ENCODE peak calls at places on chromosomes 5 and 9, in ten cellular contexts. One of them, this sample, is unnamed.

GRCh38 chr5:139422307-139422893 is 16.9 kb downstream of the DNAJC18 start:
- DNase-seq in NCI-H1092 treated with DMSO at 0.1 percent for 48 hours: peak; percentile 62
- DNase-seq in adrenal gland: peak; percentile 64
- DNase-seq in iPS-NIHi11: peak; percentile 79
- DNase-seq in NCI-H1105 treated with DMSO at 0.1 percent for 48 hours: peak; percentile 50
- DNase-seq in GM12878: no peak
- DNase-seq in AG09319: peak; percentile 49
- DNase-seq in astrocyte of the spinal cord: peak; percentile 78
- DNase-seq in frontal cortex: peak; percentile 70
- DNase-seq in heart right ventricle: peak; percentile 61
- DNase-seq in this sample: no peak

GRCh38 chr5:144857454-144857853 is 686.8 kb downstream of the KCTD16 start:
- DNase-seq in NCI-H1092 treated with DMSO at 0.1 percent for 48 hours: no peak
- DNase-seq in adrenal gland: no peak
- DNase-seq in iPS-NIHi11: no peak
- DNase-seq in NCI-H1105 treated with DMSO at 0.1 percent for 48 hours: no peak
- DNase-seq in GM12878: no peak
- DNase-seq in AG09319: no peak
- DNase-seq in astrocyte of the spinal cord: no peak
- DNase-seq in frontal cortex: no peak
- DNase-seq in heart right ventricle: no peak
- DNase-seq in this sample: no peak

GRCh38 chr5:168404366-168404765 is 81.9 kb upstream of the RARS1 start:
- DNase-seq in NCI-H1092 treated with DMSO at 0.1 percent for 48 hours: no peak
- DNase-seq in adrenal gland: no peak
- DNase-seq in iPS-NIHi11: no peak
- DNase-seq in NCI-H1105 treated with DMSO at 0.1 percent for 48 hours: no peak
- DNase-seq in GM12878: no peak
- DNase-seq in AG09319: peak; percentile 22
- DNase-seq in astrocyte of the spinal cord: peak; percentile 94
- DNase-seq in frontal cortex: peak; percentile 29
- DNase-seq in heart right ventricle: no peak
- DNase-seq in this sample: no peak

GRCh38 chr9:88400021-88400420 is 11.8 kb downstream of the SPIN1 start:
- DNase-seq in NCI-H1092 treated with DMSO at 0.1 percent for 48 hours: no peak
- DNase-seq in adrenal gland: no peak
- DNase-seq in iPS-NIHi11: no peak
- DNase-seq in NCI-H1105 treated with DMSO at 0.1 percent for 48 hours: no peak
- DNase-seq in GM12878: no peak
- DNase-seq in AG09319: no peak
- DNase-seq in astrocyte of the spinal cord: peak; percentile 80
- DNase-seq in frontal cortex: no peak
- DNase-seq in heart right ventricle: no peak
- DNase-seq in this sample: no peak

GRCh38 chr5:166952055-166952454 is 1339.4 kb upstream of the WWC1 start:
- DNase-seq in NCI-H1092 treated with DMSO at 0.1 percent for 48 hours: no peak
- DNase-seq in adrenal gland: no peak
- DNase-seq in iPS-NIHi11: no peak
- DNase-seq in NCI-H1105 treated with DMSO at 0.1 percent for 48 hours: no peak
- DNase-seq in GM12878: no peak
- DNase-seq in AG09319: no peak
- DNase-seq in astrocyte of the spinal cord: no peak
- DNase-seq in frontal cortex: no peak
- DNase-seq in heart right ventricle: no peak
- DNase-seq in this sample: no peak

GRCh38 chr9:11149065-11149464 is 536.3 kb upstream of the PTPRD start:
- DNase-seq in NCI-H1092 treated with DMSO at 0.1 percent for 48 hours: no peak
- DNase-seq in adrenal gland: no peak
- DNase-seq in iPS-NIHi11: no peak
- DNase-seq in NCI-H1105 treated with DMSO at 0.1 percent for 48 hours: no peak
- DNase-seq in GM12878: no peak
- DNase-seq in AG09319: no peak
- DNase-seq in astrocyte of the spinal cord: no peak
- DNase-seq in frontal cortex: no peak
- DNase-seq in heart right ventricle: no peak
- DNase-seq in this sample: no peak

GRCh38 chr9:95087659-95088242 is 229.8 kb downstream of the FANCC start:
- DNase-seq in NCI-H1092 treated with DMSO at 0.1 percent for 48 hours: peak; percentile 28
- DNase-seq in adrenal gland: no peak
- DNase-seq in iPS-NIHi11: no peak
- DNase-seq in NCI-H1105 treated with DMSO at 0.1 percent for 48 hours: peak; percentile 11
- DNase-seq in GM12878: no peak
- DNase-seq in AG09319: no peak
- DNase-seq in astrocyte of the spinal cord: no peak
- DNase-seq in frontal cortex: no peak
- DNase-seq in heart right ventricle: no peak
- DNase-seq in this sample: no peak

GRCh38 chr5:176663566-176663965 is 16.3 kb downstream of the TSPAN17 start:
- DNase-seq in NCI-H1092 treated with DMSO at 0.1 percent for 48 hours: no peak
- DNase-seq in adrenal gland: no peak
- DNase-seq in iPS-NIHi11: no peak
- DNase-seq in NCI-H1105 treated with DMSO at 0.1 percent for 48 hours: no peak
- DNase-seq in GM12878: no peak
- DNase-seq in AG09319: no peak
- DNase-seq in astrocyte of the spinal cord: no peak
- DNase-seq in frontal cortex: no peak
- DNase-seq in heart right ventricle: no peak
- DNase-seq in this sample: no peak

GRCh38 chr5:17190799-17191391 is 26.5 kb upstream of the BASP1 start:
- DNase-seq in NCI-H1092 treated with DMSO at 0.1 percent for 48 hours: no peak
- DNase-seq in adrenal gland: no peak
- DNase-seq in iPS-NIHi11: no peak
- DNase-seq in NCI-H1105 treated with DMSO at 0.1 percent for 48 hours: no peak
- DNase-seq in GM12878: no peak
- DNase-seq in AG09319: no peak
- DNase-seq in astrocyte of the spinal cord: no peak
- DNase-seq in frontal cortex: no peak
- DNase-seq in heart right ventricle: no peak
- DNase-seq in this sample: no peak

GRCh38 chr5:6732634-6733410 is 19.6 kb downstream of the TENT4A start:
- DNase-seq in NCI-H1092 treated with DMSO at 0.1 percent for 48 hours: peak; percentile 25
- DNase-seq in adrenal gland: peak; percentile 43
- DNase-seq in iPS-NIHi11: peak; percentile 20
- DNase-seq in NCI-H1105 treated with DMSO at 0.1 percent for 48 hours: peak; percentile 64
- DNase-seq in GM12878: no peak
- DNase-seq in AG09319: no peak
- DNase-seq in astrocyte of the spinal cord: peak; percentile 67
- DNase-seq in frontal cortex: no peak
- DNase-seq in heart right ventricle: peak; percentile 37
- DNase-seq in this sample: no peak

GRCh38 chr5:119338326-119338957 is 17.4 kb upstream of the TNFAIP8 start:
- DNase-seq in NCI-H1092 treated with DMSO at 0.1 percent for 48 hours: no peak
- DNase-seq in adrenal gland: no peak
- DNase-seq in iPS-NIHi11: no peak
- DNase-seq in NCI-H1105 treated with DMSO at 0.1 percent for 48 hours: no peak
- DNase-seq in GM12878: no peak
- DNase-seq in AG09319: no peak
- DNase-seq in astrocyte of the spinal cord: no peak
- DNase-seq in frontal cortex: no peak
- DNase-seq in heart right ventricle: no peak
- DNase-seq in this sample: no peak

GRCh38 chr5:122192883-122193496 is 63.6 kb downstream of the ZNF474 start:
- DNase-seq in NCI-H1092 treated with DMSO at 0.1 percent for 48 hours: peak; percentile 73
- DNase-seq in adrenal gland: peak; percentile 70
- DNase-seq in iPS-NIHi11: peak; percentile 80
- DNase-seq in NCI-H1105 treated with DMSO at 0.1 percent for 48 hours: peak; percentile 73
- DNase-seq in GM12878: peak; percentile 11
- DNase-seq in AG09319: no peak
- DNase-seq in astrocyte of the spinal cord: peak; percentile 78
- DNase-seq in frontal cortex: peak; percentile 30
- DNase-seq in heart right ventricle: peak; percentile 51
- DNase-seq in this sample: peak; percentile 9

GRCh38 chr5:141565826-141566575 is 52.8 kb downstream of the DIAPH1 start:
- DNase-seq in NCI-H1092 treated with DMSO at 0.1 percent for 48 hours: no peak
- DNase-seq in adrenal gland: no peak
- DNase-seq in iPS-NIHi11: no peak
- DNase-seq in NCI-H1105 treated with DMSO at 0.1 percent for 48 hours: no peak
- DNase-seq in GM12878: no peak
- DNase-seq in AG09319: no peak
- DNase-seq in astrocyte of the spinal cord: no peak
- DNase-seq in frontal cortex: no peak
- DNase-seq in heart right ventricle: no peak
- DNase-seq in this sample: no peak

GRCh38 chr5:71778678-71779276 is 59.7 kb downstream of the CARTPT start:
- DNase-seq in NCI-H1092 treated with DMSO at 0.1 percent for 48 hours: peak; percentile 48
- DNase-seq in adrenal gland: peak; percentile 48
- DNase-seq in iPS-NIHi11: peak; percentile 35
- DNase-seq in NCI-H1105 treated with DMSO at 0.1 percent for 48 hours: peak; percentile 43
- DNase-seq in GM12878: no peak
- DNase-seq in AG09319: no peak
- DNase-seq in astrocyte of the spinal cord: peak; percentile 54
- DNase-seq in frontal cortex: peak; percentile 22
- DNase-seq in heart right ventricle: no peak
- DNase-seq in this sample: no peak

GRCh38 chr9:127664678-127665507 is 41.9 kb upstream of the CFAP157 start:
- DNase-seq in NCI-H1092 treated with DMSO at 0.1 percent for 48 hours: no peak
- DNase-seq in adrenal gland: no peak
- DNase-seq in iPS-NIHi11: no peak
- DNase-seq in NCI-H1105 treated with DMSO at 0.1 percent for 48 hours: no peak
- DNase-seq in GM12878: no peak
- DNase-seq in AG09319: peak; percentile 49
- DNase-seq in astrocyte of the spinal cord: no peak
- DNase-seq in frontal cortex: no peak
- DNase-seq in heart right ventricle: no peak
- DNase-seq in this sample: no peak

This sample was measured in GM06990.